ENCODE peak calls at places on chromosomes 5 and 9, in eight cellular contexts. W is thyroid gland, K is NB4, Y is tibial nerve, S is K562, P is HepG2, U is endothelial cell of umbilical vein, R is transverse colon. J is an unnamed sample.

GRCh38 chr9:108783318-108784127 is 72.3 kb downstream of the ACTL7B start:
- DNase-seq in K (no peak), Y (no peak), R (no peak), U (no peak), S (no peak), W (peak), P (no peak), J (no peak)

GRCh38 chr5:67092447-67093023 is 104.1 kb downstream of the CD180 start:
- DNase-seq in P (no peak), U (no peak), Y (no peak), R (no peak), W (peak), S (no peak), K (no peak), J (no peak)

GRCh38 chr5:21070871-21071270 is 1082.9 kb upstream of the CDH18 start:
- DNase-seq in P (no peak), S (no peak), K (no peak), W (no peak), R (no peak), U (no peak), Y (no peak), J (no peak)

GRCh38 chr9:92669890-92670708 is at the start of gene IPPK:
- DNase-seq in S (peak), P (peak), Y (peak), R (peak), U (peak), K (peak), W (peak), J (peak)

GRCh38 chr5:169095410-169095772 is 205.5 kb downstream of the SLIT3 start:
- DNase-seq in W (no peak), U (no peak), R (no peak), P (no peak), K (peak), Y (no peak), S (no peak), J (no peak)

GRCh38 chr5:171162602-171163001 is 146.4 kb upstream of the TLX3 start:
- DNase-seq in U (peak), P (no peak), K (peak), S (peak), Y (no peak), W (no peak), R (no peak), J (no peak)

GRCh38 chr9:37692622-37693221 is 42.0 kb downstream of the FRMPD1 start:
- DNase-seq in S (no peak), R (no peak), P (no peak), K (no peak), Y (no peak), W (no peak), U (no peak), J (no peak)

GRCh38 chr9:89606567-89607311 is 1.9 kb downstream of the GADD45G start:
- DNase-seq in K (peak), S (peak), W (peak), R (peak), P (no peak), U (peak), Y (no peak), J (peak)

GRCh38 chr5:129899454-129899853 is 4.8 kb upstream of the CHSY3 start:
- DNase-seq in W (no peak), Y (no peak), P (no peak), R (no peak), S (no peak), K (no peak), U (peak), J (no peak)
- TF ChIP-seq CTCF in W (peak), Y (peak), P (peak), R (no peak), S (no peak), K (no peak), U (peak), J (no peak)

GRCh38 chr5:95771892-95772291 is 40.8 kb downstream of the RHOBTB3 start:
- DNase-seq in Y (no peak), P (no peak), S (no peak), W (no peak), U (no peak), K (no peak), R (no peak), J (no peak)

GRCh38 chr5:95773325-95774059 is 42.4 kb downstream of the RHOBTB3 start:
- DNase-seq in S (no peak), P (peak), K (peak), W (no peak), R (no peak), U (peak), Y (no peak), J (no peak)

GRCh38 chr5:95768731-95769130 is 37.6 kb downstream of the RHOBTB3 start:
- DNase-seq in W (no peak), Y (no peak), S (no peak), P (no peak), U (no peak), R (no peak), K (no peak), J (no peak)

DNA sequence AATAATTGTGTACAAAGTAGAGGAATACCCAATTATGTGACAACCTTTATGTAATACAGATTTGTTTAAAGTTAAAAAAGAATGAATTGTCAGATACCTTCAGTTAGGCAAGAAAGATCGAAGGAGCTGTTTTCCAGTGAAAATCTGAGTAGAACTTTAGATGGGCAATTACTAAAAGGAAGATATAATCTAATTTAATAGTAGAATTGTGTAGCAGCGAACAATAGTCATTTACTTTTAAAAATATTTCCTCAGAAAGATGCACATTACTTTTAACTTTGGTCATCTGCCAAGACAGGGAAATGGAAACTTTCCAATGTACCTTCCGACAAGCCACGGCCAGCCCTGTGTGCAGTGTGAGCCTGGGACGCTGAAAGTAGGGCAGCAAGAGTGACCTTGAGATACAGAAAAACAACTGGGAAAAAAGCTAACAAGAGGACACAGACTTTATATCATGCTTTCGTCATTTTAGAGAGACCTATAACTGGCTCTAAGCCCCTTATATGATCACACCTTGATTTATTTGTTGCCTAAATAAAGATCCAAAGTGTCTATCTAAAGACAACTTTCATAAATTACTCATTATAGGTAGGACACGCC is 40.1 kb downstream of the RHOBTB3 start:
- DNase-seq in U (peak), W (peak), K (no peak), Y (no peak), R (no peak), S (no peak), P (peak), J (no peak)
- TF ChIP-seq POLR2A in U (no peak), W (peak), K (no peak), Y (no peak), R (no peak), S (no peak), P (no peak), J (no peak)

GRCh38 chr5:181217111-181217804 is 5.8 kb upstream of the TRIM41 start:
- DNase-seq in S (peak), R (peak), Y (no peak), U (peak), K (peak), P (no peak), W (peak), J (peak)

GRCh38 chr5:181215997-181216982 is 6.8 kb upstream of the TRIM41 start:
- DNase-seq in P (no peak), K (peak), W (no peak), S (no peak), U (no peak), R (no peak), Y (no peak), J (no peak)

GRCh38 chr5:181218795-181219124 is 4.3 kb upstream of the TRIM41 start:
- DNase-seq in Y (no peak), P (no peak), U (no peak), K (no peak), W (no peak), S (no peak), R (no peak), J (no peak)

GRCh38 chr5:181219262-181220177 is 3.6 kb upstream of the TRIM41 start:
- DNase-seq in K (no peak), W (no peak), P (no peak), Y (no peak), S (no peak), U (no peak), R (no peak), J (no peak)

GRCh38 chr5:181217805-181218065 is 5.3 kb upstream of the TRIM41 start:
- DNase-seq in Y (no peak), S (peak), P (no peak), K (no peak), R (peak), W (no peak), U (no peak), J (no peak)
- H3K4me3 ChIP-seq in Y (peak), S (peak), P (peak), K (peak), R (peak), W (no peak), U (no peak), J (no peak)

GRCh38 chr5:7533941-7534340 is 138.0 kb downstream of the ADCY2 start:
- DNase-seq in W (no peak), P (no peak), Y (no peak), S (no peak), K (no peak), R (no peak), U (no peak), J (no peak)
- TF ChIP-seq CTCF in W (no peak), P (no peak), Y (no peak), S (no peak), K (no peak), R (no peak), U (no peak), J (no peak)

GRCh38 chr5:14144586-14145355 is 1.6 kb downstream of the TRIO start:
- DNase-seq in W (peak), P (no peak), K (peak), S (peak), U (peak), Y (peak), R (peak), J (peak)
- TF ChIP-seq POLR2A in W (peak), P (no peak), K (no peak), S (no peak), U (peak), Y (peak), R (peak), J (no peak)

GRCh38 chr5:176534640-176535039 is 2.6 kb downstream of the RNF44 start:
- DNase-seq in K (no peak), S (no peak), R (peak), P (no peak), Y (no peak), W (peak), U (no peak), J (no peak)
- H3K4me3 ChIP-seq in K (peak), S (no peak), R (peak), P (no peak), Y (peak), W (no peak), U (no peak), J (no peak)

GRCh38 chr5:108619815-108620214 is 127.9 kb upstream of the FER start:
- DNase-seq in S (no peak), U (no peak), W (no peak), Y (no peak), K (no peak), P (no peak), R (no peak), J (no peak)
- TF ChIP-seq CTCF in S (no peak), U (no peak), W (no peak), Y (no peak), K (no peak), P (no peak), R (no peak), J (no peak)

J was measured in lower leg skin.